ENCODE peak calls at places on chromosomes 2 and 18, in five cellular contexts. Q is left ventricle myocardium inferior, G is mesendoderm, K is testis, L is upper lobe of left lung. O is an unnamed sample. For H3K36me3 and H3K27me3, the result is how much of the 10 kb centered on the place peaks cover.

GRCh38 chr2:240356700-240357640 is 78.5 kb upstream of the GPC1 start:
- DNase-seq in Q (no peak), G (no peak), K (no peak), L (no peak), O (no peak)

GRCh38 chr18:48693625-48694262 is 154.9 kb downstream of the CTIF start:
- DNase-seq in Q (no peak), G (no peak), K (no peak), L (no peak), O (no peak)

GRCh38 chr2:17182399-17182798 is 335.8 kb downstream of the RAD51AP2 start:
- DNase-seq in Q (no peak), G (no peak), K (no peak), L (no peak), O (no peak)

GRCh38 chr2:217445726-217446125 is 557.1 kb downstream of the TNS1 start:
- DNase-seq in Q (no peak), G (no peak), K (no peak), L (no peak), O (no peak)

GRCh38 chr2:106197878-106198277 is 3.8 kb upstream of the UXS1 start:
- DNase-seq in Q (no peak), G (peak), K (no peak), L (no peak), O (peak)

GRCh38 chr2:159156834-159157233 is 129.7 kb downstream of the WDSUB1 start:
- DNase-seq in Q (no peak), G (no peak), K (no peak), L (peak), O (no peak)

GRCh38 chr2:74290466-74291216 is 52.6 kb downstream of the SLC4A5 start:
- DNase-seq in Q (no peak), G (no peak), K (no peak), L (no peak), O (no peak)

GRCh38 chr18:79855147-79855910 is 57.6 kb downstream of the KCNG2 start:
- DNase-seq in Q (no peak), G (no peak), K (peak), L (no peak), O (peak)

GRCh38 chr2:65729246-65729645 is 296.8 kb upstream of the SPRED2 start:
- DNase-seq in Q (no peak), G (no peak), K (no peak), L (no peak), O (no peak)

GRCh38 chr2:189287982-189288494 is 108.5 kb upstream of the COL5A2 start:
- DNase-seq in Q (no peak), G (peak), K (no peak), L (no peak), O (no peak)

GRCh38 chr2:142176941-142177340 is 46.1 kb upstream of the LRP1B start:
- DNase-seq in Q (no peak), G (no peak), K (no peak), L (no peak), O (no peak)

GRCh38 chr2:46179037-46179621 is 118.1 kb upstream of the EPAS1 start:
- DNase-seq in Q (peak), G (peak), K (peak), L (peak), O (peak)

GRCh38 chr18:66508937-66509336 is 95.0 kb downstream of the CDH19 start:
- DNase-seq in Q (no peak), G (no peak), K (no peak), L (no peak), O (no peak)
- H3K36me3 ChIP-seq in Q (under half), G (under half), K (under half), L (under half), O (under half)

GRCh38 chr18:72867721-72868665 is at the start of gene NETO1:
- DNase-seq in Q (no peak), G (peak), K (no peak), L (no peak), O (no peak)

GRCh38 chr18:72869786-72870185 is 2.0 kb upstream of the NETO1 start:
- DNase-seq in Q (no peak), G (peak), K (no peak), L (no peak), O (no peak)

GRCh38 chr18:72866901-72867701 is 686 bp downstream of the NETO1 start:
- DNase-seq in Q (no peak), G (peak), K (no peak), L (no peak), O (no peak)

GRCh38 chr18:72868666-72869661 is 1.2 kb upstream of the NETO1 start:
- DNase-seq in Q (no peak), G (peak), K (no peak), L (no peak), O (no peak)

DNA sequence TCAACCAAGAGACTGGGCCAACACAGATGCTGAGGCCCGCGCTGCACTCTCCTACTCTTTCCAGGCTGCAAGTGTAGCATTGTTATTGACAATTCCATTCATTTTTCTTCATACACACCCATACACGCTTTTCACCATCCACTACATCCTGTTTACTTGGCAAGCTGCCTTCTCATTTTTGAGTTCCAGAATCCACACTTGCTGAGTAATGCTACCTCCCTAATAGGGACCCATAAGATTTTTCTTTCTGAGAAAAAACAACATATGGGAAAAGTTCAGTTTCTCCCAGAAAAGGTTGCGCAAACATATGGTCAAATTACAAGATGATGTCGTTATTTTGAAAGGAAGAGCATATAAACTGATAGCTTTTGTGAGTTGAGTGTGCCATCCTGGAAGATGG is 3.3 kb upstream of the NETO1 start:
- DNase-seq in Q (no peak), G (no peak), K (no peak), L (no peak), O (no peak)
- H3K4me3 ChIP-seq in Q (no peak), G (no peak), K (no peak), L (no peak), O (no peak)

DNA sequence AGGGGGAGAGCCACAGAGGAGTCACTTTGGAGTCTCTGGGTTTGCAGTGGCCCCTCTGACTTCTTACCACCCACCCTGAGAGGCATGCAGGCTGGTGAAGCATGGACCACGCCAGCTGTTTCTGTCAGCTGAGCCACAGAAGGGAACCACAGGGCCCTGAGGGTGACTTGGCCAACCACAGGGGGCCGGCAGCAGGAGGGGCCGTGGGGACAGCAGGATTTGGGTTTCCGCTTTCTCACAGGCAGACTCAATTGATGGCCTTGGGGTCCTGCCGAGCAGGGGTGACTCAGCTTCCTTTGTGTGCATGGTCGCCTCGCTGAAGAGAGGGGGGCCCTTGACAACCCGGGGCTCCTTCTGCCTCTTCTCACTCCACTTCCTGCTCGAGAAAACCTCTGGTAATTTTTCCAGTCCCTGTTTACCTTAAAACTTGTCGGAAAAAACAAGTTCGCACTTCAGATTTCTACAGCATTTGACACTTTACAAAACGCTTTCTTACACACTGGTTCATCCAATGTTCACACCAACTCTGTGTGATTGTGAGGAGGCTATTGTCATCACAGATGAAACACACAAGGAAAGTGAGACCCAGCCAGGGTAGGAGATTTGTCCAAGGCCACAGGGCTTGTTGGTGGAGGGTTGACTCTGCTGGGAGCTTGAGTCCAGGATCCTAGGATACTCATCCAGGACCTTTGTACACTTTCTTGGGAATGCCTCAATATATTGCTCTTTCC is 311.2 kb downstream of the LPIN1 start:
- DNase-seq in Q (peak), G (no peak), K (no peak), L (peak), O (peak)
- H3K27me3 ChIP-seq in Q (under half), G (under half), K (under half), L (under half), O (under half)

DNA sequence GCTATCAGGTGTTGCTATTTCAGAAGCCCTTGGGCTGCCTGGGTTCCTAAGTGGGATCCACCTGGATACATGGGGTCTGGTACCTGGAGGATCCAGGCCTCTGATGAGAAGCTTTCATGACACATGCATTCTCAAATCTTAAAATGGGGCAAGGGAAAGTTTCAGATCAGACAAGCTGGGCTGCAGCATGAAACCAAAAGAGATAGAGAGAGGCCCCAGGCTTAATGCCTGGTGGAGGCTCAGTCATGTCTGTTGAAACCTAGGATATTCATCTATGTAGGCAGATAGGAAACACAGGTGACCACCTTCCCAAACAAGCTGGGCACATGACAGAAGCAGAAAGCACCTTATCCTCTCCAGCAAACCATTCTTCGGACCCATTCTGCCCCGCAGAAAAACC is 18.8 kb upstream of the PLB1 start:
- DNase-seq in Q (no peak), G (no peak), K (no peak), L (no peak), O (no peak)
- H3K36me3 ChIP-seq in Q (under half), G (under half), K (under half), L (under half), O (under half)

DNA sequence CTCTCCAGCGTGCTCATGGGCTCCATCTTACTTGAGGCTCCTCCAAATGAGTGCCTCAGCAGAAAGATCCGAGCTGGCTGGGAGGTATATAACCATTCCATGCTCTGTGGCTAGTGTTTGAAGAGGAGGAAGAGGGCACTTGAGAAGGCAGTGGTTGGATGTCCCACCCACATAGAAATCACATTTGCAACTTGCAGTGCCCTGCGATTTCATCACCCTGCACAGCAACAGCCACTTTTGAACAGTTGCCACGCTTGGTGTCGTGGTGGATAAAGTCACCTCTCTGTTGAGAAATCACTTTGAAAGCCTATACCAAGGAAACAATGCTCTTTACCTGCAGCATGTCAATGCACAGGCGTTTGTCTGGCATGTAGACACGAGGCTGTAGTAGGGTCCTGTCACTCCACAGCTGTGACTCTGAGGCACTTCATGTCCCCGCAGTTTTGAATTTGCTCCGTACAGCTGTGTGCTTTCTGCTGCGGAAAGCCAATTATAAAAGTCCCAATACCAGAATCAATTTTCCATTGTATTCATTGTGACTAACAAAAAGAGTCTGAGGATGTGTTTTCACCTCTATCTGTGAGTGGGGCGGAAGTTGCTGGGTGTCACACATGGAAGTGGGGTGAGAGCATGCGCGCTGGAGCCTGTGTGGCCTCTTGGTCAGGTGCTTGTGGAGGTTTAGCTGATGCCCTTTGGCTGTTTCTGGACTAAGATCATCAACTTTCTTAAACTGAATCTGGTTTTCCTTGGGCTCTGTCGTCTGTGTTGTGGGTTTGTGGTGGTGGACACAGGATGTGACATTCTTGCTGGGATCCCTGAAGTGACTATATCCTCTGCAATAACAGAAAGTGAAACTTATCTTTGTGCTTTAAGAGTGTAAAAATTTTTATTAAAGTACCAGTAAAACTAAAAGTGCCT is 2.8 kb downstream of the CNDP2 start:
- DNase-seq in Q (no peak), G (no peak), K (no peak), L (peak), O (no peak)
- H3K4me3 ChIP-seq in Q (peak), G (no peak), K (no peak), L (peak), O (peak)

GRCh38 chr2:242052421-242052820 is 182.9 kb downstream of the RTP5 start:
- DNase-seq in Q (no peak), G (no peak), K (no peak), L (no peak), O (no peak)

GRCh38 chr2:242046184-242046826 is 176.8 kb downstream of the RTP5 start:
- DNase-seq in Q (no peak), G (no peak), K (no peak), L (no peak), O (no peak)

GRCh38 chr2:242047963-242048362 is 178.4 kb downstream of the RTP5 start:
- DNase-seq in Q (no peak), G (no peak), K (no peak), L (no peak), O (no peak)

GRCh38 chr2:242051440-242051839 is 181.9 kb downstream of the RTP5 start:
- DNase-seq in Q (no peak), G (no peak), K (no peak), L (no peak), O (no peak)

DNA sequence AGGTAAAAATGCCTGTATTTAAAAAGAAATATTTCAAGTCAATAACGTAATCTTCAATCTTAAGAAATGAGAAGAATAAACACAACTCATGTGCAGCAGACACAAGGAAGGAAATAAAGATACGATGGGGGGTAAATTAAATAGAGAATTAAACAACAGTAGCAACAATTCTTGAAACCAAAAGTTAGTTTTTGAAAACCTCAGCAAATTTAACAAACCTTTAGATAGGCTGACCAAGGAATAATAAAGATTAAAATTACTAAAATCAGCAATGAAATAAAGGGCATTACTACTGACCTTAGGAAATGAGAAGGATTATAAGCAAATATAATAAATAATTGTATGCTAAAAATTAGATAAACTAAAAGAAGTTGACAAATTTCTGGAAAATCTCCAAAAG is 178.9 kb downstream of the RTP5 start:
- DNase-seq in Q (no peak), G (no peak), K (no peak), L (no peak), O (no peak)
- H3K27me3 ChIP-seq in Q (under half), G (under half), K (under half), L (under half), O (under half)

GRCh38 chr2:231361701-231362588 is 33.6 kb upstream of the B3GNT7 start:
- DNase-seq in Q (no peak), G (peak), K (no peak), L (no peak), O (no peak)
- H3K36me3 ChIP-seq in Q (under half), G (under half), K (under half), L (under half), O (under half)

GRCh38 chr2:235500761-235501662 is 7.2 kb downstream of the AGAP1 start:
- DNase-seq in Q (no peak), G (peak), K (no peak), L (no peak), O (no peak)
- H3K4me3 ChIP-seq in Q (peak), G (no peak), K (no peak), L (peak), O (no peak)

GRCh38 chr2:61181382-61182058 is 19.5 kb downstream of the C2orf74 start:
- DNase-seq in Q (no peak), G (no peak), K (no peak), L (no peak), O (no peak)
- H3K27me3 ChIP-seq in Q (under half), G (under half), K (under half), L (under half), O (under half)